ENCODE peak calls at places on chromosomes 3 and 15, in ten cellular contexts. M, E, R, F, C, Y, S, W, L and Z are unnamed samples.

GRCh38 chr3:139745831-139746230 is 68.1 kb upstream of the NMNAT3 start:
- DNase-seq in W (no peak), E (no peak), M (no peak), S (no peak), Y (peak; percentile 71), R (no peak), L (no peak), F (peak; percentile 54), C (no peak), Z (no peak)

GRCh38 chr3:136862953-136863352 is 945 bp downstream of the NCK1 start:
- DNase-seq in R (no peak), W (no peak), S (no peak), Y (no peak), E (no peak), M (no peak), F (no peak), C (no peak), L (no peak), Z (no peak)

GRCh38 chr3:17154941-17155340 is 270.2 kb downstream of the PLCL2 start:
- DNase-seq in Y (no peak), R (no peak), S (no peak), M (no peak), L (no peak), E (no peak), F (no peak), W (no peak), C (no peak), Z (no peak)

GRCh38 chr3:39021029-39021428 is 30.7 kb downstream of the SCN11A start:
- DNase-seq in E (no peak), S (no peak), W (no peak), F (no peak), L (no peak), Y (peak; percentile 20), C (no peak), R (no peak), M (no peak), Z (no peak)

GRCh38 chr15:88911766-88912118 is 1.4 kb downstream of the MFGE8 start:
- DNase-seq in Y (peak; percentile 67), C (no peak), L (no peak), S (no peak), W (no peak), M (no peak), F (no peak), R (no peak), E (no peak), Z (no peak)

GRCh38 chr15:28023933-28024888 is 74.9 kb downstream of the OCA2 start:
- DNase-seq in W (no peak), C (no peak), S (no peak), M (no peak), E (no peak), F (no peak), Y (no peak), L (no peak), R (no peak), Z (no peak)

GRCh38 chr3:161104561-161105551 is at the start of gene B3GALNT1:
- DNase-seq in S (peak; percentile 70), C (peak; percentile 83), R (peak; percentile 72), M (no peak), F (peak; percentile 62), L (peak; percentile 50), Y (peak; percentile 71), E (no peak), W (no peak), Z (no peak)

GRCh38 chr3:152386208-152386607 is 117.5 kb downstream of the MBNL1 start:
- DNase-seq in Y (no peak), S (no peak), F (no peak), L (no peak), R (no peak), W (no peak), C (no peak), E (no peak), M (no peak), Z (no peak)

GRCh38 chr3:191051037-191051436 is 148.0 kb upstream of the OSTN start:
- DNase-seq in C (no peak), L (no peak), F (peak; percentile 59), E (no peak), R (no peak), S (no peak), M (peak; percentile 56), W (no peak), Y (peak; percentile 48), Z (no peak)